ENCODE peak calls at places on chromosomes 11 and 22, in seven cellular contexts. One of them, this sample, is unnamed.

GRCh38 chr11:59078435-59078834 is 7.7 kb upstream of the GLYATL1B start:
- DNase-seq in activated T-cell treated with anti-CD3 and anti-CD28 coated beads for 1 hour: no peak
- DNase-seq in stimulated activated CD8-positive, alpha-beta memory T cell treated with anti-CD3 and anti-CD28 coated beads, Interleukin-2, amount 100 ng/mL, for 48 hours: no peak
- DNase-seq in dermis blood vessel endothelial cell: no peak
- DNase-seq in B cell: peak
- DNase-seq in IMR-90: no peak
- DNase-seq in cardiac muscle cell: no peak
- DNase-seq in this sample: no peak

GRCh38 chr11:61728940-61729219 is 23.6 kb upstream of the MYRF start:
- DNase-seq in IMR-90: peak
- DNase-seq in stimulated activated CD8-positive, alpha-beta memory T cell treated with anti-CD3 and anti-CD28 coated beads, Interleukin-2, amount 100 ng/mL, for 48 hours: no peak
- DNase-seq in B cell: no peak
- DNase-seq in activated T-cell treated with anti-CD3 and anti-CD28 coated beads for 1 hour: no peak
- DNase-seq in cardiac muscle cell: no peak
- DNase-seq in dermis blood vessel endothelial cell: peak
- DNase-seq in this sample: no peak

GRCh38 chr11:126546191-126546590 is 190.7 kb downstream of the ST3GAL4 start:
- DNase-seq in IMR-90: peak
- DNase-seq in cardiac muscle cell: peak
- DNase-seq in dermis blood vessel endothelial cell: no peak
- DNase-seq in B cell: no peak
- DNase-seq in stimulated activated CD8-positive, alpha-beta memory T cell treated with anti-CD3 and anti-CD28 coated beads, Interleukin-2, amount 100 ng/mL, for 48 hours: no peak
- DNase-seq in activated T-cell treated with anti-CD3 and anti-CD28 coated beads for 1 hour: no peak
- DNase-seq in this sample: no peak

GRCh38 chr22:29635734-29636357 is 32.4 kb downstream of the NF2 start:
- DNase-seq in IMR-90: peak
- DNase-seq in stimulated activated CD8-positive, alpha-beta memory T cell treated with anti-CD3 and anti-CD28 coated beads, Interleukin-2, amount 100 ng/mL, for 48 hours: no peak
- DNase-seq in dermis blood vessel endothelial cell: peak
- DNase-seq in activated T-cell treated with anti-CD3 and anti-CD28 coated beads for 1 hour: no peak
- DNase-seq in B cell: peak
- DNase-seq in cardiac muscle cell: peak
- DNase-seq in this sample: peak

GRCh38 chr11:112025682-112026081 is 474 bp downstream of the DLAT start:
- DNase-seq in stimulated activated CD8-positive, alpha-beta memory T cell treated with anti-CD3 and anti-CD28 coated beads, Interleukin-2, amount 100 ng/mL, for 48 hours: no peak
- DNase-seq in activated T-cell treated with anti-CD3 and anti-CD28 coated beads for 1 hour: no peak
- DNase-seq in B cell: no peak
- DNase-seq in IMR-90: peak
- DNase-seq in dermis blood vessel endothelial cell: peak
- DNase-seq in cardiac muscle cell: peak
- DNase-seq in this sample: peak

GRCh38 chr22:37930952-37931440 is 22.4 kb downstream of the C22orf23 start:
- DNase-seq in dermis blood vessel endothelial cell: peak
- DNase-seq in cardiac muscle cell: no peak
- DNase-seq in activated T-cell treated with anti-CD3 and anti-CD28 coated beads for 1 hour: no peak
- DNase-seq in IMR-90: no peak
- DNase-seq in B cell: no peak
- DNase-seq in stimulated activated CD8-positive, alpha-beta memory T cell treated with anti-CD3 and anti-CD28 coated beads, Interleukin-2, amount 100 ng/mL, for 48 hours: no peak
- DNase-seq in this sample: no peak

GRCh38 chr11:85930879-85931366 is 75.7 kb downstream of the CCDC83 start:
- DNase-seq in B cell: no peak
- DNase-seq in IMR-90: no peak
- DNase-seq in cardiac muscle cell: no peak
- DNase-seq in dermis blood vessel endothelial cell: no peak
- DNase-seq in activated T-cell treated with anti-CD3 and anti-CD28 coated beads for 1 hour: no peak
- DNase-seq in stimulated activated CD8-positive, alpha-beta memory T cell treated with anti-CD3 and anti-CD28 coated beads, Interleukin-2, amount 100 ng/mL, for 48 hours: no peak
- DNase-seq in this sample: no peak

GRCh38 chr22:26321469-26321913 is 107.6 kb upstream of the ASPHD2 start:
- DNase-seq in stimulated activated CD8-positive, alpha-beta memory T cell treated with anti-CD3 and anti-CD28 coated beads, Interleukin-2, amount 100 ng/mL, for 48 hours: no peak
- DNase-seq in activated T-cell treated with anti-CD3 and anti-CD28 coated beads for 1 hour: no peak
- DNase-seq in dermis blood vessel endothelial cell: no peak
- DNase-seq in cardiac muscle cell: no peak
- DNase-seq in IMR-90: peak
- DNase-seq in B cell: no peak
- DNase-seq in this sample: peak

GRCh38 chr22:42316988-42317387 is 46.5 kb upstream of the TCF20 start:
- DNase-seq in dermis blood vessel endothelial cell: no peak
- DNase-seq in stimulated activated CD8-positive, alpha-beta memory T cell treated with anti-CD3 and anti-CD28 coated beads, Interleukin-2, amount 100 ng/mL, for 48 hours: peak
- DNase-seq in B cell: no peak
- DNase-seq in activated T-cell treated with anti-CD3 and anti-CD28 coated beads for 1 hour: no peak
- DNase-seq in IMR-90: no peak
- DNase-seq in cardiac muscle cell: no peak
- DNase-seq in this sample: no peak

GRCh38 chr11:44221992-44222391 is 87.9 kb downstream of the ALX4 start:
- DNase-seq in B cell: no peak
- DNase-seq in stimulated activated CD8-positive, alpha-beta memory T cell treated with anti-CD3 and anti-CD28 coated beads, Interleukin-2, amount 100 ng/mL, for 48 hours: no peak
- DNase-seq in IMR-90: no peak
- DNase-seq in dermis blood vessel endothelial cell: no peak
- DNase-seq in cardiac muscle cell: no peak
- DNase-seq in activated T-cell treated with anti-CD3 and anti-CD28 coated beads for 1 hour: no peak
- DNase-seq in this sample: no peak

GRCh38 chr11:122659676-122660571 is 4.4 kb downstream of the UBASH3B start:
- DNase-seq in dermis blood vessel endothelial cell: no peak
- DNase-seq in IMR-90: no peak
- DNase-seq in cardiac muscle cell: peak
- DNase-seq in B cell: no peak
- DNase-seq in activated T-cell treated with anti-CD3 and anti-CD28 coated beads for 1 hour: no peak
- DNase-seq in stimulated activated CD8-positive, alpha-beta memory T cell treated with anti-CD3 and anti-CD28 coated beads, Interleukin-2, amount 100 ng/mL, for 48 hours: no peak
- DNase-seq in this sample: no peak

GRCh38 chr11:121393855-121394254 is 58.3 kb upstream of the SORL1 start:
- DNase-seq in dermis blood vessel endothelial cell: no peak
- DNase-seq in stimulated activated CD8-positive, alpha-beta memory T cell treated with anti-CD3 and anti-CD28 coated beads, Interleukin-2, amount 100 ng/mL, for 48 hours: no peak
- DNase-seq in IMR-90: no peak
- DNase-seq in B cell: no peak
- DNase-seq in cardiac muscle cell: no peak
- DNase-seq in activated T-cell treated with anti-CD3 and anti-CD28 coated beads for 1 hour: no peak
- DNase-seq in this sample: no peak

GRCh38 chr11:93526691-93527583 is 16.3 kb downstream of the SMCO4 start:
- DNase-seq in IMR-90: no peak
- DNase-seq in cardiac muscle cell: no peak
- DNase-seq in activated T-cell treated with anti-CD3 and anti-CD28 coated beads for 1 hour: no peak
- DNase-seq in stimulated activated CD8-positive, alpha-beta memory T cell treated with anti-CD3 and anti-CD28 coated beads, Interleukin-2, amount 100 ng/mL, for 48 hours: no peak
- DNase-seq in dermis blood vessel endothelial cell: no peak
- DNase-seq in B cell: no peak
- DNase-seq in this sample: no peak

GRCh38 chr22:38843201-38843715 is 570 bp downstream of the NPTXR start:
- DNase-seq in cardiac muscle cell: peak
- DNase-seq in stimulated activated CD8-positive, alpha-beta memory T cell treated with anti-CD3 and anti-CD28 coated beads, Interleukin-2, amount 100 ng/mL, for 48 hours: peak
- DNase-seq in IMR-90: peak
- DNase-seq in B cell: peak
- DNase-seq in dermis blood vessel endothelial cell: peak
- DNase-seq in activated T-cell treated with anti-CD3 and anti-CD28 coated beads for 1 hour: peak
- DNase-seq in this sample: no peak

GRCh38 chr11:72781313-72782080 is 12.3 kb downstream of the STARD10 start:
- DNase-seq in B cell: peak
- DNase-seq in cardiac muscle cell: peak
- DNase-seq in activated T-cell treated with anti-CD3 and anti-CD28 coated beads for 1 hour: peak
- DNase-seq in dermis blood vessel endothelial cell: peak
- DNase-seq in stimulated activated CD8-positive, alpha-beta memory T cell treated with anti-CD3 and anti-CD28 coated beads, Interleukin-2, amount 100 ng/mL, for 48 hours: peak
- DNase-seq in IMR-90: no peak
- DNase-seq in this sample: no peak

GRCh38 chr11:66868726-66869291 is 11.9 kb downstream of the LRFN4 start:
- DNase-seq in stimulated activated CD8-positive, alpha-beta memory T cell treated with anti-CD3 and anti-CD28 coated beads, Interleukin-2, amount 100 ng/mL, for 48 hours: peak
- DNase-seq in activated T-cell treated with anti-CD3 and anti-CD28 coated beads for 1 hour: peak
- DNase-seq in cardiac muscle cell: peak
- DNase-seq in B cell: peak
- DNase-seq in dermis blood vessel endothelial cell: peak
- DNase-seq in IMR-90: no peak
- DNase-seq in this sample: peak

GRCh38 chr22:41237036-41237706 is 3.6 kb downstream of the CHADL start:
- DNase-seq in cardiac muscle cell: no peak
- DNase-seq in dermis blood vessel endothelial cell: no peak
- DNase-seq in IMR-90: no peak
- DNase-seq in B cell: no peak
- DNase-seq in activated T-cell treated with anti-CD3 and anti-CD28 coated beads for 1 hour: no peak
- DNase-seq in stimulated activated CD8-positive, alpha-beta memory T cell treated with anti-CD3 and anti-CD28 coated beads, Interleukin-2, amount 100 ng/mL, for 48 hours: no peak
- DNase-seq in this sample: no peak

GRCh38 chr11:133504906-133505305 is 27.4 kb downstream of the OPCML start:
- DNase-seq in dermis blood vessel endothelial cell: no peak
- DNase-seq in cardiac muscle cell: no peak
- DNase-seq in activated T-cell treated with anti-CD3 and anti-CD28 coated beads for 1 hour: no peak
- DNase-seq in B cell: no peak
- DNase-seq in stimulated activated CD8-positive, alpha-beta memory T cell treated with anti-CD3 and anti-CD28 coated beads, Interleukin-2, amount 100 ng/mL, for 48 hours: no peak
- DNase-seq in IMR-90: no peak
- DNase-seq in this sample: no peak

GRCh38 chr11:114156766-114157165 is 97.3 kb downstream of the ZBTB16 start:
- DNase-seq in cardiac muscle cell: no peak
- DNase-seq in stimulated activated CD8-positive, alpha-beta memory T cell treated with anti-CD3 and anti-CD28 coated beads, Interleukin-2, amount 100 ng/mL, for 48 hours: no peak
- DNase-seq in activated T-cell treated with anti-CD3 and anti-CD28 coated beads for 1 hour: no peak
- DNase-seq in IMR-90: no peak
- DNase-seq in dermis blood vessel endothelial cell: no peak
- DNase-seq in B cell: no peak
- DNase-seq in this sample: no peak

GRCh38 chr22:30655532-30655931 is 12.1 kb downstream of the DUSP18 start:
- DNase-seq in cardiac muscle cell: no peak
- DNase-seq in stimulated activated CD8-positive, alpha-beta memory T cell treated with anti-CD3 and anti-CD28 coated beads, Interleukin-2, amount 100 ng/mL, for 48 hours: no peak
- DNase-seq in dermis blood vessel endothelial cell: no peak
- DNase-seq in IMR-90: no peak
- DNase-seq in activated T-cell treated with anti-CD3 and anti-CD28 coated beads for 1 hour: no peak
- DNase-seq in B cell: no peak
- DNase-seq in this sample: no peak

GRCh38 chr11:133934096-133934495 is 22.7 kb downstream of the IGSF9B start:
- DNase-seq in IMR-90: no peak
- DNase-seq in cardiac muscle cell: no peak
- DNase-seq in stimulated activated CD8-positive, alpha-beta memory T cell treated with anti-CD3 and anti-CD28 coated beads, Interleukin-2, amount 100 ng/mL, for 48 hours: no peak
- DNase-seq in activated T-cell treated with anti-CD3 and anti-CD28 coated beads for 1 hour: no peak
- DNase-seq in B cell: no peak
- DNase-seq in dermis blood vessel endothelial cell: no peak
- DNase-seq in this sample: no peak

GRCh38 chr11:12269104-12269441 is 108.3 kb upstream of the PARVA start:
- DNase-seq in B cell: no peak
- DNase-seq in dermis blood vessel endothelial cell: peak
- DNase-seq in IMR-90: peak
- DNase-seq in stimulated activated CD8-positive, alpha-beta memory T cell treated with anti-CD3 and anti-CD28 coated beads, Interleukin-2, amount 100 ng/mL, for 48 hours: no peak
- DNase-seq in cardiac muscle cell: no peak
- DNase-seq in activated T-cell treated with anti-CD3 and anti-CD28 coated beads for 1 hour: no peak
- DNase-seq in this sample: no peak

GRCh38 chr11:62579252-62579651 is 5.6 kb upstream of the EEF1G start:
- DNase-seq in IMR-90: no peak
- DNase-seq in stimulated activated CD8-positive, alpha-beta memory T cell treated with anti-CD3 and anti-CD28 coated beads, Interleukin-2, amount 100 ng/mL, for 48 hours: no peak
- DNase-seq in activated T-cell treated with anti-CD3 and anti-CD28 coated beads for 1 hour: no peak
- DNase-seq in cardiac muscle cell: no peak
- DNase-seq in B cell: no peak
- DNase-seq in dermis blood vessel endothelial cell: no peak
- DNase-seq in this sample: no peak

GRCh38 chr11:34546511-34547206 is 33.1 kb upstream of the ELF5 start:
- DNase-seq in IMR-90: no peak
- DNase-seq in activated T-cell treated with anti-CD3 and anti-CD28 coated beads for 1 hour: no peak
- DNase-seq in cardiac muscle cell: no peak
- DNase-seq in dermis blood vessel endothelial cell: no peak
- DNase-seq in stimulated activated CD8-positive, alpha-beta memory T cell treated with anti-CD3 and anti-CD28 coated beads, Interleukin-2, amount 100 ng/mL, for 48 hours: no peak
- DNase-seq in B cell: no peak
- DNase-seq in this sample: no peak

GRCh38 chr11:112321521-112322172 is 61.0 kb upstream of the PLET1 start:
- DNase-seq in dermis blood vessel endothelial cell: peak
- DNase-seq in IMR-90: peak
- DNase-seq in cardiac muscle cell: no peak
- DNase-seq in stimulated activated CD8-positive, alpha-beta memory T cell treated with anti-CD3 and anti-CD28 coated beads, Interleukin-2, amount 100 ng/mL, for 48 hours: no peak
- DNase-seq in activated T-cell treated with anti-CD3 and anti-CD28 coated beads for 1 hour: no peak
- DNase-seq in B cell: no peak
- DNase-seq in this sample: no peak

This sample was measured in RKO.